ENCODE peak calls at places on chromosomes 16 and 17, in four cellular contexts. Z is RCC 7860; Q is CD4-positive, alpha-beta T cell; N is HuH-7.5. H is an unnamed sample.

GRCh38 chr17:69654981-69655581 is 240.6 kb downstream of the MAP2K6 start:
- DNase-seq in Z (peak), Q (no peak), N (no peak), H (peak)

GRCh38 chr17:64771980-64772844 is 110.1 kb upstream of the SMURF2 start:
- DNase-seq in Z (no peak), Q (no peak), N (no peak), H (no peak)

GRCh38 chr17:30414486-30414885 is 35.8 kb downstream of the CPD start:
- DNase-seq in Z (no peak), Q (no peak), N (no peak), H (no peak)

GRCh38 chr17:75138519-75138918 is 7.0 kb upstream of the NT5C start:
- DNase-seq in Z (no peak), Q (no peak), N (no peak), H (no peak)

GRCh38 chr16:20944861-20945390 is 44.4 kb downstream of the LYRM1 start:
- DNase-seq in Z (peak), Q (no peak), N (no peak), H (peak)

GRCh38 chr16:86198201-86199118 is 299.5 kb downstream of the IRF8 start:
- DNase-seq in Z (no peak), Q (no peak), N (no peak), H (no peak)

GRCh38 chr17:21239680-21240374 is 13.4 kb downstream of the NATD1 start:
- DNase-seq in Z (peak), Q (no peak), N (peak), H (peak)

GRCh38 chr17:44961921-44962350 is 6.2 kb downstream of the C1QL1 start:
- DNase-seq in Z (no peak), Q (no peak), N (peak), H (peak)

GRCh38 chr17:63478814-63479494 is 2.1 kb downstream of the ACE start:
- DNase-seq in Z (peak), Q (peak), N (peak), H (peak)

GRCh38 chr17:58330544-58330996 is 2.0 kb upstream of the TSPOAP1 start:
- DNase-seq in Z (no peak), Q (no peak), N (no peak), H (no peak)

GRCh38 chr16:27651299-27651698 is 101.4 kb downstream of the KATNIP start:
- DNase-seq in Z (no peak), Q (no peak), N (no peak), H (no peak)

GRCh38 chr17:3576970-3577369 is 19.4 kb upstream of the TRPV3 start:
- DNase-seq in Z (no peak), Q (no peak), N (no peak), H (no peak)